ENCODE peak calls at places on chromosomes 3 and 15, in eight cellular contexts. N is activated naive CD8-positive, alpha-beta T cell treated with anti-CD3 and anti-CD28 coated beads for 36 hours; Q is left ventricle myocardium superior; G is breast epithelium; C is HFFc6; Z is AG10803; U is A172; V is NCI-H1930. D is an unnamed sample.

GRCh38 chr3:179853176-179853575 is 183.6 kb downstream of the PEX5L start:
- DNase-seq in C (peak), Q (no peak), G (no peak), Z (peak), V (no peak), N (no peak), U (peak), D (no peak)

GRCh38 chr3:133444071-133444774 is 44.4 kb downstream of the BFSP2 start:
- DNase-seq in C (no peak), Z (no peak), N (no peak), U (peak), G (no peak), Q (no peak), V (peak), D (no peak)

GRCh38 chr15:39538936-39539335 is 41.9 kb upstream of the THBS1 start:
- DNase-seq in N (no peak), C (no peak), V (no peak), U (no peak), G (no peak), Q (no peak), Z (no peak), D (no peak)

GRCh38 chr3:127668906-127669305 is 3.8 kb upstream of the ABTB1 start:
- DNase-seq in N (no peak), G (no peak), Z (no peak), C (no peak), Q (no peak), U (no peak), V (no peak), D (peak)

GRCh38 chr15:39579487-39580116 is 1.3 kb upstream of the THBS1 start:
- DNase-seq in U (peak), Z (peak), N (no peak), C (peak), V (no peak), G (peak), Q (peak), D (no peak)

GRCh38 chr3:125150525-125151436 is 61.8 kb downstream of the SLC12A8 start:
- DNase-seq in Q (no peak), G (no peak), N (peak), V (no peak), U (peak), Z (no peak), C (peak), D (peak)

GRCh38 chr3:158355623-158356588 is 215.1 kb upstream of the MLF1 start:
- DNase-seq in Z (no peak), C (no peak), Q (no peak), G (no peak), N (no peak), V (no peak), U (no peak), D (no peak)

GRCh38 chr15:39704684-39705083 is 78.0 kb downstream of the FSIP1 start:
- DNase-seq in V (no peak), G (no peak), U (no peak), N (no peak), Z (peak), Q (no peak), C (peak), D (no peak)